ENCODE peak calls at places on chromosomes 16 and 17, in four cellular contexts. One of them, this sample, is unnamed.

GRCh38 chr17:59757043-59757824 is 49.8 kb downstream of the VMP1 start:
- DNase-seq in esophagus squamous epithelium: no peak
- DNase-seq in caudate nucleus: no peak
- DNase-seq in fibroblast of mammary gland: peak; percentile 8
- DNase-seq in this sample: no peak

GRCh38 chr16:11308493-11309283 is 27.6 kb upstream of the PRM1 start:
- DNase-seq in caudate nucleus: no peak
- DNase-seq in esophagus squamous epithelium: no peak
- DNase-seq in fibroblast of mammary gland: no peak
- DNase-seq in this sample: no peak

GRCh38 chr17:78532311-78532710 is 44.9 kb downstream of the DNAH17 start:
- DNase-seq in caudate nucleus: no peak
- DNase-seq in esophagus squamous epithelium: no peak
- DNase-seq in fibroblast of mammary gland: no peak
- DNase-seq in this sample: no peak

GRCh38 chr17:2701996-2702741 is 9.4 kb downstream of the CLUH start:
- DNase-seq in esophagus squamous epithelium: no peak
- DNase-seq in caudate nucleus: no peak
- DNase-seq in fibroblast of mammary gland: no peak
- DNase-seq in this sample: no peak

GRCh38 chr16:10577305-10578202 is 2.8 kb downstream of the EMP2 start:
- DNase-seq in esophagus squamous epithelium: no peak
- DNase-seq in fibroblast of mammary gland: no peak
- DNase-seq in caudate nucleus: no peak
- DNase-seq in this sample: no peak

GRCh38 chr16:4369006-4369766 is 2.5 kb upstream of the VASN start:
- DNase-seq in caudate nucleus: no peak
- DNase-seq in fibroblast of mammary gland: peak; percentile 48
- DNase-seq in esophagus squamous epithelium: no peak
- DNase-seq in this sample: no peak

GRCh38 chr17:64572682-64573154 is 65.9 kb downstream of the CEP95 start:
- DNase-seq in caudate nucleus: no peak
- DNase-seq in fibroblast of mammary gland: peak; percentile 45
- DNase-seq in esophagus squamous epithelium: no peak
- DNase-seq in this sample: no peak

GRCh38 chr17:44807817-44808155 is 22.3 kb downstream of the GJC1 start:
- DNase-seq in esophagus squamous epithelium: no peak
- DNase-seq in fibroblast of mammary gland: peak; percentile 50
- DNase-seq in caudate nucleus: no peak
- DNase-seq in this sample: no peak

GRCh38 chr16:12235110-12235509 is 258.6 kb downstream of the SNX29 start:
- DNase-seq in esophagus squamous epithelium: no peak
- DNase-seq in fibroblast of mammary gland: no peak
- DNase-seq in caudate nucleus: no peak
- DNase-seq in this sample: no peak

GRCh38 chr17:28811594-28812135 is 30.9 kb downstream of the FAM222B start:
- DNase-seq in esophagus squamous epithelium: no peak
- DNase-seq in caudate nucleus: no peak
- DNase-seq in fibroblast of mammary gland: peak; percentile 28
- DNase-seq in this sample: no peak

GRCh38 chr16:59601452-59601851 is 867.3 kb upstream of the GOT2 start:
- DNase-seq in caudate nucleus: no peak
- DNase-seq in fibroblast of mammary gland: no peak
- DNase-seq in esophagus squamous epithelium: no peak
- DNase-seq in this sample: no peak

GRCh38 chr17:57097832-57098421 is 12.9 kb downstream of the AKAP1 start:
- DNase-seq in caudate nucleus: no peak
- DNase-seq in esophagus squamous epithelium: no peak
- DNase-seq in fibroblast of mammary gland: peak; percentile 87
- DNase-seq in this sample: no peak

GRCh38 chr17:2624292-2624731 is 30.9 kb downstream of the PAFAH1B1 start:
- DNase-seq in fibroblast of mammary gland: no peak
- DNase-seq in esophagus squamous epithelium: no peak
- DNase-seq in caudate nucleus: no peak
- DNase-seq in this sample: no peak

GRCh38 chr16:60686824-60687223 is 1349.4 kb downstream of the CDH8 start:
- DNase-seq in esophagus squamous epithelium: no peak
- DNase-seq in caudate nucleus: no peak
- DNase-seq in fibroblast of mammary gland: no peak
- DNase-seq in this sample: no peak

GRCh38 chr16:74761665-74762064 is 13.0 kb downstream of the FA2H start:
- DNase-seq in caudate nucleus: no peak
- DNase-seq in esophagus squamous epithelium: no peak
- DNase-seq in fibroblast of mammary gland: no peak
- DNase-seq in this sample: no peak

GRCh38 chr17:80286638-80286960 is 25.9 kb downstream of the RNF213 start:
- DNase-seq in esophagus squamous epithelium: no peak
- DNase-seq in fibroblast of mammary gland: no peak
- DNase-seq in caudate nucleus: no peak
- DNase-seq in this sample: no peak

GRCh38 chr16:66618588-66618987 is 14.1 kb downstream of the CMTM3 start:
- DNase-seq in fibroblast of mammary gland: peak; percentile 99
- DNase-seq in esophagus squamous epithelium: no peak
- DNase-seq in caudate nucleus: no peak
- DNase-seq in this sample: no peak

GRCh38 chr16:35908152-35908551 is 2448.7 kb downstream of the TP53TG3F start:
- DNase-seq in esophagus squamous epithelium: no peak
- DNase-seq in fibroblast of mammary gland: no peak
- DNase-seq in caudate nucleus: no peak
- DNase-seq in this sample: no peak

GRCh38 chr17:18910881-18911280 is 41.1 kb upstream of the SLC5A10 start:
- DNase-seq in esophagus squamous epithelium: no peak
- DNase-seq in fibroblast of mammary gland: no peak
- DNase-seq in caudate nucleus: no peak
- DNase-seq in this sample: no peak

GRCh38 chr17:81027038-81027437 is 7.9 kb upstream of the BAIAP2 start:
- DNase-seq in esophagus squamous epithelium: no peak
- DNase-seq in fibroblast of mammary gland: no peak
- DNase-seq in caudate nucleus: no peak
- DNase-seq in this sample: no peak

GRCh38 chr17:1769826-1770477 is 8.1 kb downstream of the SERPINF1 start:
- DNase-seq in esophagus squamous epithelium: no peak
- DNase-seq in caudate nucleus: no peak
- DNase-seq in fibroblast of mammary gland: no peak
- DNase-seq in this sample: no peak

GRCh38 chr17:35816723-35817122 is 7.4 kb downstream of the TAF15 start:
- DNase-seq in fibroblast of mammary gland: no peak
- DNase-seq in esophagus squamous epithelium: no peak
- DNase-seq in caudate nucleus: no peak
- DNase-seq in this sample: no peak

GRCh38 chr17:51238253-51238887 is 21.5 kb downstream of the MBTD1 start:
- DNase-seq in fibroblast of mammary gland: no peak
- DNase-seq in caudate nucleus: no peak
- DNase-seq in esophagus squamous epithelium: no peak
- DNase-seq in this sample: no peak

GRCh38 chr17:59851431-59852375 is 41.0 kb downstream of the TUBD1 start:
- DNase-seq in caudate nucleus: no peak
- DNase-seq in esophagus squamous epithelium: no peak
- DNase-seq in fibroblast of mammary gland: peak; percentile 99
- DNase-seq in this sample: no peak

GRCh38 chr16:22757202-22757601 is 56.8 kb upstream of the HS3ST2 start:
- DNase-seq in fibroblast of mammary gland: no peak
- DNase-seq in esophagus squamous epithelium: no peak
- DNase-seq in caudate nucleus: no peak
- DNase-seq in this sample: no peak

GRCh38 chr17:40612510-40613244 is 34.9 kb downstream of the SMARCE1 start:
- DNase-seq in caudate nucleus: no peak
- DNase-seq in fibroblast of mammary gland: no peak
- DNase-seq in esophagus squamous epithelium: no peak
- DNase-seq in this sample: no peak

GRCh38 chr16:9901-10665 is 43.3 kb downstream of the POLR3K start:
- DNase-seq in esophagus squamous epithelium: no peak
- DNase-seq in caudate nucleus: no peak
- DNase-seq in fibroblast of mammary gland: no peak
- DNase-seq in this sample: no peak